ENCODE peak calls at places on chromosomes 13 and 19, in seven cellular contexts. H is CD4-positive, CD25-positive, alpha-beta regulatory T cell; A is psoas muscle; G is neuronal stem cell; X is suprapubic skin; E is substantia nigra; T is uterus. C is an unnamed sample.
A peak's percentile ranks its signal among the peaks of the same experiment; 100 is the strongest.

GRCh38 chr13:97259787-97260641 is 37.9 kb downstream of the MBNL2 start:
- DNase-seq in X (no peak), A (peak; percentile 58), H (no peak), T (no peak), G (no peak), E (no peak), C (no peak)

GRCh38 chr19:52734340-52734892 is 428 bp downstream of the ZNF611 start:
- DNase-seq in G (peak; percentile 37), A (peak; percentile 65), X (no peak), E (peak; percentile 25), H (no peak), T (peak; percentile 22), C (peak; percentile 70)

GRCh38 chr19:41928221-41928683 is at the start of gene ERFL:
- DNase-seq in G (no peak), E (no peak), X (no peak), A (no peak), H (no peak), T (no peak), C (no peak)

GRCh38 chr13:28449826-28450773 is 44.8 kb downstream of the FLT1 start:
- DNase-seq in H (no peak), A (no peak), T (no peak), G (no peak), E (no peak), X (no peak), C (no peak)

GRCh38 chr19:11580665-11581418 is 3.4 kb upstream of the ACP5 start:
- DNase-seq in H (no peak), A (no peak), X (no peak), T (no peak), G (no peak), E (no peak), C (no peak)

GRCh38 chr13:44854264-44855060 is 134.8 kb downstream of the NUFIP1 start:
- DNase-seq in H (no peak), G (no peak), E (no peak), X (no peak), A (peak; percentile 94), T (no peak), C (no peak)

GRCh38 chr13:80359459-80360297 is 18.8 kb upstream of the SPRY2 start:
- DNase-seq in H (no peak), A (no peak), E (no peak), X (no peak), G (peak; percentile 95), T (no peak), C (no peak)

GRCh38 chr13:33634526-33635111 is 183.3 kb upstream of the RFC3 start:
- DNase-seq in E (no peak), A (peak; percentile 45), H (no peak), G (no peak), T (no peak), X (no peak), C (no peak)

GRCh38 chr19:39362682-39363657 is 20.7 kb downstream of the SAMD4B start:
- DNase-seq in G (no peak), X (no peak), A (no peak), E (no peak), H (no peak), T (no peak), C (no peak)

GRCh38 chr13:79448413-79448812 is 32.5 kb upstream of the NDFIP2 start:
- DNase-seq in T (no peak), E (no peak), H (peak; percentile 21), G (no peak), X (no peak), A (no peak), C (no peak)

GRCh38 chr13:20064128-20064527 is 96.7 kb downstream of the GJA3 start:
- DNase-seq in X (no peak), E (no peak), A (no peak), G (no peak), H (peak; percentile 48), T (no peak), C (no peak)

GRCh38 chr13:99909836-99910619 is 61.5 kb downstream of the ZIC5 start:
- DNase-seq in A (no peak), H (no peak), E (no peak), T (no peak), G (no peak), X (no peak), C (no peak)

GRCh38 chr13:85798999-85799646 is at the start of gene SLITRK6:
- DNase-seq in X (no peak), G (peak; percentile 58), T (no peak), E (no peak), A (no peak), H (no peak), C (no peak)

GRCh38 chr13:109243311-109243951 is 543.0 kb downstream of the IRS2 start:
- DNase-seq in A (no peak), E (no peak), H (no peak), X (no peak), T (no peak), G (no peak), C (no peak)

GRCh38 chr13:100208002-100208401 is 119.1 kb downstream of the PCCA start:
- DNase-seq in E (no peak), G (no peak), A (no peak), X (no peak), H (no peak), T (no peak), C (no peak)

GRCh38 chr13:87235621-87236020 is 435.6 kb upstream of the SLITRK5 start:
- DNase-seq in H (no peak), E (no peak), X (no peak), G (no peak), A (no peak), T (no peak), C (no peak)

GRCh38 chr19:15129856-15130580 is 22.8 kb downstream of the SYDE1 start:
- DNase-seq in E (no peak), T (no peak), H (peak; percentile 61), X (peak; percentile 36), A (no peak), G (no peak), C (peak; percentile 4)

GRCh38 chr13:77919351-77920294 is 992 bp upstream of the EDNRB start:
- DNase-seq in X (peak; percentile 72), H (no peak), A (peak; percentile 82), E (peak; percentile 13), G (peak; percentile 18), T (peak; percentile 40), C (peak; percentile 79)

GRCh38 chr13:74021507-74021906 is 112.7 kb downstream of the KLF12 start:
- DNase-seq in A (no peak), T (no peak), G (no peak), E (no peak), X (no peak), H (no peak), C (no peak)

GRCh38 chr19:5457709-5458108 is 2.5 kb downstream of the ZNRF4 start:
- DNase-seq in A (no peak), E (no peak), G (no peak), T (no peak), X (no peak), H (no peak), C (no peak)

GRCh38 chr19:17245535-17245984 is at the start of gene NR2F6:
- DNase-seq in E (no peak), H (no peak), X (no peak), A (no peak), T (no peak), G (no peak), C (no peak)

GRCh38 chr19:17242431-17243208 is 3.1 kb downstream of the NR2F6 start:
- DNase-seq in H (no peak), G (no peak), A (no peak), T (no peak), X (no peak), E (no peak), C (no peak)

GRCh38 chr19:17244618-17245534 is 843 bp downstream of the NR2F6 start:
- DNase-seq in H (no peak), A (peak; percentile 75), T (no peak), E (no peak), G (no peak), X (no peak), C (no peak)

GRCh38 chr19:17243854-17244617 is 1.7 kb downstream of the NR2F6 start:
- DNase-seq in E (peak; percentile 25), X (no peak), T (peak; percentile 56), H (no peak), A (peak; percentile 86), G (no peak), C (no peak)

DNA sequence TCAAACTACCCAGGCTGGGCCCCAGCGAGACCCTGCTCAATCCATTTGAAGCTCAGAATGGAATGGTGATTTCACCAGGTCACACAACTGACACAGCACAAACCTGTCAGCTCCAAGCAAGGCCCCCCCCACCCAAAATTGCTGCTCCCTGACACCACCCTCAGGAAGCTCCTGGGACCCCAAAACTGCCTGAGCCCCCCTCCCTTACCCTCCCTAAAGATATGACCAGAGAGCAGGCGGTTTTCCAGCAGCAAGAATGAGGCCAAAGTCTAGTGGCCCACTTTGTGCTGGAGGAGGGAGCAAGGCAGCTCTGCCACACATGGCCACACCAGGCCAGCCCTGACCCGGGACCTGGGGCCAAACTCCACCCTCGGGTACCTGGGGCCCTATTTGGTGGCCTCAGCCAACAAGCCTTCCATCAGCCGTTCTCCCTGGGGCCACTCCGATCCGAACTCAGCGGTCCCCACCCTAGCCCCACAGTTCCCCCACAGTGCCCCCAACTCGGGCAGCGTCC is 2.3 kb downstream of the NR2F6 start:
- DNase-seq in X (no peak), E (no peak), G (no peak), H (no peak), A (no peak), T (no peak), C (no peak)
- H3K27ac ChIP-seq in X (peak overlapping the region; percentile 83), E (peak overlapping the region; percentile 53), G (no peak overlapping the region), H (no peak overlapping the region), A (peak overlapping the region; percentile 84), T (peak overlapping the region; percentile 76), C (peak overlapping the region; percentile 84)

GRCh38 chr19:34359140-34359953 is 5.6 kb upstream of the GPI start:
- DNase-seq in X (peak; percentile 95), E (peak; percentile 79), H (peak; percentile 98), T (peak; percentile 92), G (peak; percentile 88), A (peak; percentile 98), C (peak; percentile 98)
- H3K27ac ChIP-seq in X (peak overlapping the region; percentile 68), E (peak overlapping the region; percentile 66), H (peak overlapping the region; percentile 65), T (peak overlapping the region; percentile 67), G (peak overlapping the region; percentile 85), A (peak overlapping the region; percentile 92), C (peak overlapping the region; percentile 82)

DNA sequence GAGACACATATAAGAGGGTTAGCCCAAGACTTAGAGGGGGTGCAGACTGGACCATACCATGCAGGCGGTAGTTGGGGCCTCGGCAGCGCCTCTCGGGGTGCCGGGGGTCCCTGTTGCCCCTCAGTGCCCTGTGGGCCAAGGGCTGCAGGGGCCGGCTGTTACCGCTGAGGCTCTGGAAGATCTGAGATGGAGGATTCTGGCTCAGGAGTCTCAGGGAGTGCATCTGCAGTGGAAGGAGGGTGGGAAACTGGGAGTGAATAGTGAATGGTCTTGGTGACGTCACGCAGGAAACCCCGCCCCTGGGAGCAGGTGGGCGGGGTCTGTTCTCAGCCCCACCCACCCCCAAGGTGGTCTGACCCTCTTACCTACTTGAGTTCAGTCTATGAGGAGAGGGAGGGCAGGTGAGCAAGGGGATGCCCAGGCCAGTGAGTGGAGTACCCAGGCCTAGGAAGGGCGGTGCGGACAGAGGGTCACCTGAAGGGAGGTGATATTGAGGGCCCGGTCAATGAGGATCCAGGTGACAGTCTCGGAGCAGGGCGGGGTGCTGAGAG is 1.7 kb upstream of the DBP start:
- DNase-seq in A (peak; percentile 58), X (peak; percentile 67), H (no peak), T (peak; percentile 55), G (no peak), E (no peak), C (no peak)
- H3K27ac ChIP-seq in A (peak overlapping the region; percentile 97), X (peak overlapping the region; percentile 94), H (peak overlapping the region; percentile 95), T (peak overlapping the region; percentile 96), G (peak overlapping the region; percentile 59), E (peak overlapping the region; percentile 99), C (peak overlapping the region; percentile 93)

GRCh38 chr13:24618219-24618955 is 61.8 kb upstream of the ATP12A start:
- DNase-seq in H (peak; percentile 91), X (no peak), T (no peak), G (no peak), A (no peak), E (no peak), C (no peak)
- H3K27ac ChIP-seq in H (peak overlapping the region; percentile 74), X (no peak overlapping the region), T (no peak overlapping the region), G (no peak overlapping the region), A (no peak overlapping the region), E (no peak overlapping the region), C (no peak overlapping the region)